ENCODE peak calls at places on chromosomes 2 and 18, in seven cellular contexts. S, I, Q, P, K, R and V are unnamed samples.

GRCh38 chr2:234344041-234344440 is 152.8 kb downstream of the ARL4C start:
- DNase-seq in R (no peak), K (no peak), Q (no peak), P (no peak), I (no peak), S (no peak), V (no peak)

GRCh38 chr2:98507461-98507860 is 62.8 kb downstream of the INPP4A start:
- DNase-seq in I (no peak), K (no peak), P (no peak), S (no peak), R (no peak), Q (no peak), V (no peak)

GRCh38 chr2:240465765-240466578 is 30.5 kb downstream of the GPC1 start:
- DNase-seq in I (peak), S (no peak), R (no peak), P (no peak), K (peak), Q (peak), V (no peak)

GRCh38 chr18:21448301-21448700 is 152.2 kb downstream of the ESCO1 start:
- DNase-seq in R (no peak), P (no peak), I (no peak), Q (no peak), S (no peak), K (no peak), V (no peak)

GRCh38 chr2:234863043-234863934 is 88.5 kb upstream of the SH3BP4 start:
- DNase-seq in K (peak), Q (peak), P (no peak), I (peak), S (no peak), R (no peak), V (peak)

GRCh38 chr18:36191711-36192110 is 4.4 kb downstream of the MOCOS start:
- DNase-seq in Q (no peak), S (no peak), K (no peak), I (no peak), P (no peak), R (no peak), V (no peak)

GRCh38 chr2:101474752-101475384 is at the start of gene RFX8:
- DNase-seq in S (peak), I (no peak), R (no peak), K (no peak), P (no peak), Q (peak), V (no peak)

GRCh38 chr2:207239754-207240494 is 74.2 kb upstream of the KLF7 start:
- DNase-seq in K (no peak), I (no peak), P (no peak), Q (peak), S (no peak), R (no peak), V (no peak)

GRCh38 chr2:166127217-166128155 is at the start of gene SCN1A:
- DNase-seq in R (peak), P (no peak), I (no peak), Q (peak), K (no peak), S (no peak), V (peak)

GRCh38 chr18:45837283-45838070 is 12.0 kb downstream of the SIGLEC15 start:
- DNase-seq in S (peak), Q (peak), P (no peak), R (no peak), I (no peak), K (peak), V (no peak)

GRCh38 chr2:55616509-55617159 is 788 bp downstream of the PPP4R3B start:
- DNase-seq in S (peak), R (peak), Q (peak), I (no peak), K (no peak), P (no peak), V (no peak)

GRCh38 chr2:133194777-133195335 is 373.4 kb downstream of the NCKAP5 start:
- DNase-seq in S (no peak), R (no peak), K (no peak), I (no peak), Q (no peak), P (no peak), V (no peak)

GRCh38 chr2:174325373-174325772 is 9.4 kb upstream of the SP9 start:
- DNase-seq in K (no peak), I (no peak), P (no peak), Q (no peak), R (no peak), S (no peak), V (no peak)

GRCh38 chr2:240623531-240624010 is 1.7 kb upstream of the GPR35 start:
- DNase-seq in K (no peak), I (no peak), S (peak), R (no peak), Q (no peak), P (peak), V (no peak)

GRCh38 chr2:70956141-70956540 is 20.4 kb downstream of the ATP6V1B1 start:
- DNase-seq in I (no peak), R (no peak), P (no peak), S (no peak), Q (no peak), K (no peak), V (no peak)

GRCh38 chr18:9578306-9578705 is 36.1 kb downstream of the PPP4R1 start:
- DNase-seq in S (no peak), P (no peak), Q (no peak), K (no peak), R (no peak), I (no peak), V (no peak)

GRCh38 chr18:29840101-29840500 is 1202.4 kb downstream of the DSC3 start:
- DNase-seq in R (no peak), S (no peak), I (no peak), K (no peak), Q (no peak), P (no peak), V (no peak)

GRCh38 chr18:49988101-49988500 is 174.8 kb upstream of the ACAA2 start:
- DNase-seq in K (no peak), I (no peak), R (no peak), S (no peak), P (no peak), Q (no peak), V (no peak)

GRCh38 chr18:12659904-12660605 is 2.1 kb upstream of the SPIRE1 start:
- DNase-seq in P (no peak), Q (peak), K (no peak), S (peak), R (peak), I (no peak), V (no peak)

GRCh38 chr2:46902465-46902864 is 13.1 kb downstream of the MCFD2 start:
- DNase-seq in Q (no peak), K (no peak), I (no peak), R (no peak), P (no peak), S (no peak), V (no peak)

GRCh38 chr18:23574611-23575308 is 11.5 kb downstream of the NPC1 start:
- DNase-seq in I (no peak), R (no peak), K (no peak), Q (no peak), P (no peak), S (no peak), V (no peak)

GRCh38 chr18:24669502-24669901 is 209.1 kb downstream of the HRH4 start:
- DNase-seq in I (no peak), S (no peak), K (no peak), Q (no peak), R (no peak), P (no peak), V (no peak)

GRCh38 chr2:4827836-4828235 is 864.3 kb upstream of the SOX11 start:
- DNase-seq in P (no peak), K (no peak), R (no peak), S (no peak), Q (no peak), I (no peak), V (no peak)

GRCh38 chr18:80192653-80193385 is 54.5 kb downstream of the PARD6G start:
- DNase-seq in R (no peak), I (no peak), P (no peak), K (no peak), Q (no peak), S (no peak), V (no peak)

GRCh38 chr2:192559541-192560126 is 364.9 kb upstream of the TMEFF2 start:
- DNase-seq in R (no peak), Q (no peak), K (no peak), P (no peak), S (no peak), I (no peak), V (no peak)

GRCh38 chr2:77578354-77578753 is 56.2 kb upstream of the LRRTM4 start:
- DNase-seq in S (no peak), Q (no peak), K (no peak), R (no peak), P (no peak), I (no peak), V (no peak)

GRCh38 chr18:24176727-24177416 is 38.0 kb downstream of the CABYR start:
- DNase-seq in S (peak), R (peak), K (peak), Q (peak), I (peak), P (no peak), V (peak)

GRCh38 chr2:207142461-207142860 is 23.3 kb downstream of the KLF7 start:
- DNase-seq in S (no peak), R (no peak), Q (peak), K (no peak), P (no peak), I (no peak), V (no peak)

GRCh38 chr2:114089636-114090325 is 199.9 kb downstream of the ACTR3 start:
- DNase-seq in K (no peak), P (no peak), S (no peak), Q (no peak), I (no peak), R (no peak), V (no peak)

GRCh38 chr2:189261431-189261841 is 81.9 kb upstream of the COL5A2 start:
- DNase-seq in S (no peak), K (no peak), I (no peak), R (peak), P (no peak), Q (no peak), V (no peak)

GRCh38 chr2:232049350-232049749 is 87.8 kb downstream of the DIS3L2 start:
- DNase-seq in S (no peak), R (no peak), K (no peak), P (no peak), I (no peak), Q (no peak), V (no peak)

GRCh38 chr18:1412660-1413659 is 508.3 kb downstream of the ADCYAP1 start:
- DNase-seq in P (no peak), S (no peak), K (no peak), Q (no peak), I (no peak), R (no peak), V (no peak)

GRCh38 chr18:23872701-23873550 is 141.6 kb upstream of the TTC39C start:
- DNase-seq in R (no peak), S (no peak), K (no peak), P (no peak), Q (no peak), I (no peak), V (no peak)

GRCh38 chr2:233756429-233757081 is 3.5 kb upstream of the UGT1A1 start:
- DNase-seq in K (no peak), Q (no peak), S (no peak), R (no peak), I (no peak), P (no peak), V (no peak)

GRCh38 chr2:25936889-25937545 is 45.3 kb downstream of the KIF3C start:
- DNase-seq in Q (peak), S (no peak), I (no peak), P (no peak), K (no peak), R (no peak), V (no peak)